ENCODE peak calls at places on chromosomes 13 and 19, in eight cellular contexts. L, V, B, A, T, N, H and P are unnamed samples.

GRCh38 chr19:13644648-13645047 is 119.7 kb upstream of the MRI1 start:
- DNase-seq in L (no peak), V (no peak), B (no peak), N (no peak), T (no peak), H (peak), A (no peak), P (no peak)

GRCh38 chr13:98500963-98501421 is 75.9 kb downstream of the STK24 start:
- DNase-seq in H (peak), V (no peak), B (no peak), T (no peak), A (no peak), N (no peak), L (no peak), P (no peak)

GRCh38 chr19:42111811-42112210 is 20.4 kb downstream of the POU2F2 start:
- DNase-seq in L (peak), V (no peak), N (no peak), T (no peak), A (no peak), H (no peak), B (no peak), P (no peak)

GRCh38 chr13:75995966-75996365 is 359.8 kb downstream of the LMO7 start:
- DNase-seq in A (no peak), V (no peak), H (no peak), B (no peak), L (no peak), N (no peak), T (no peak), P (no peak)

GRCh38 chr19:41302624-41303351 is 7.2 kb upstream of the CCDC97 start:
- DNase-seq in H (no peak), T (no peak), N (no peak), L (no peak), B (peak), A (no peak), V (no peak), P (no peak)

GRCh38 chr19:1455002-1455335 is 5.0 kb downstream of the APC2 start:
- DNase-seq in N (no peak), B (no peak), A (no peak), V (no peak), H (no peak), T (no peak), L (no peak), P (no peak)

GRCh38 chr19:38736413-38737280 is 7.6 kb downstream of the CAPN12 start:
- DNase-seq in L (no peak), T (no peak), B (peak), H (peak), A (no peak), V (peak), N (no peak), P (peak)

GRCh38 chr19:32498641-32499200 is 82.3 kb upstream of the PDCD5 start:
- DNase-seq in V (no peak), A (no peak), T (no peak), H (peak), B (no peak), L (no peak), N (no peak), P (no peak)

GRCh38 chr19:48540110-48540509 is 11.9 kb upstream of the SULT2B1 start:
- DNase-seq in H (no peak), N (no peak), V (no peak), L (no peak), T (no peak), A (no peak), B (no peak), P (peak)